ENCODE peak calls at places on chromosomes 11 and 22, in eight cellular contexts. L, W, S, U, Y, X, D and F are unnamed samples.

GRCh38 chr22:38317995-38318715 is 922 bp upstream of the CSNK1E start:
- DNase-seq in D (peak), U (no peak), L (no peak), Y (peak), S (peak), X (peak), W (no peak), F (peak)

GRCh38 chr22:47045691-47046410 is 283.4 kb downstream of the TBC1D22A start:
- DNase-seq in Y (no peak), W (no peak), S (peak), D (no peak), U (no peak), L (no peak), X (no peak), F (no peak)

GRCh38 chr11:59069082-59069481 is 17.0 kb upstream of the GLYATL1B start:
- DNase-seq in U (no peak), Y (no peak), W (no peak), S (no peak), L (no peak), D (no peak), X (no peak), F (peak)

GRCh38 chr11:32137263-32137662 is 46.4 kb downstream of the RCN1 start:
- DNase-seq in W (no peak), X (peak), Y (no peak), D (peak), L (no peak), S (no peak), U (no peak), F (peak)

GRCh38 chr11:75760710-75761493 is 7.7 kb upstream of the DGAT2 start:
- DNase-seq in L (no peak), U (no peak), D (no peak), Y (no peak), S (no peak), X (peak), W (no peak), F (peak)

GRCh38 chr11:94272738-94273313 is 31.6 kb upstream of the IZUMO1R start:
- DNase-seq in U (no peak), D (no peak), S (no peak), Y (no peak), X (no peak), W (no peak), L (no peak), F (no peak)

GRCh38 chr11:9461760-9462134 is 935 bp downstream of the ZNF143 start:
- DNase-seq in S (no peak), D (no peak), W (peak), X (no peak), Y (no peak), L (no peak), U (no peak), F (peak)

GRCh38 chr11:44623716-44624491 is 58.4 kb downstream of the CD82 start:
- DNase-seq in L (no peak), X (no peak), U (no peak), S (peak), D (no peak), Y (peak), W (no peak), F (no peak)

GRCh38 chr22:23179381-23180294 is 671 bp upstream of the BCR start:
- DNase-seq in X (no peak), W (no peak), L (no peak), S (peak), U (no peak), Y (peak), D (no peak), F (no peak)